ENCODE peak calls at places on chromosomes 3 and 15, in seven cellular contexts. U is CD4-positive, alpha-beta T cell; X is activated naive CD4-positive, alpha-beta T cell treated with anti-CD3 and anti-CD28 coated beads, Interleukin-2, amount 50 U/mL, for 16 hours; Q is psoas muscle; W is HEK293T; R is bronchial epithelial cell; K is NCI-H510A treated with DMSO at 0.1 percent for 48 hours. B is an unnamed sample.

GRCh38 chr3:42742259-42742658 is 30.8 kb downstream of the CCDC13 start:
- DNase-seq in U (no peak), X (no peak), Q (no peak), W (no peak), R (no peak), K (no peak), B (no peak)

GRCh38 chr3:13792512-13793347 is 87.1 kb downstream of the WNT7A start:
- DNase-seq in U (no peak), X (no peak), Q (no peak), W (no peak), R (no peak), K (no peak), B (no peak)

GRCh38 chr3:131485116-131485515 is 17.7 kb downstream of the MRPL3 start:
- DNase-seq in U (no peak), X (no peak), Q (no peak), W (no peak), R (no peak), K (no peak), B (no peak)

GRCh38 chr15:66841953-66842681 is 140.1 kb downstream of the SMAD6 start:
- DNase-seq in U (peak), X (peak), Q (peak), W (peak), R (peak), K (no peak), B (no peak)

GRCh38 chr15:79595995-79596622 is 164.0 kb downstream of the MINAR1 start:
- DNase-seq in U (no peak), X (peak), Q (no peak), W (peak), R (peak), K (peak), B (peak)

GRCh38 chr15:99058421-99058870 is 46.4 kb upstream of the SYNM start:
- DNase-seq in U (no peak), X (no peak), Q (peak), W (no peak), R (no peak), K (no peak), B (no peak)

GRCh38 chr15:99977945-99978344 is 244.7 kb upstream of the LYSMD4 start:
- DNase-seq in U (no peak), X (no peak), Q (peak), W (no peak), R (no peak), K (no peak), B (no peak)

GRCh38 chr15:63060699-63061098 is 18.2 kb downstream of the TPM1 start:
- DNase-seq in U (no peak), X (no peak), Q (no peak), W (no peak), R (no peak), K (no peak), B (no peak)

GRCh38 chr15:69044899-69045298 is 30.4 kb downstream of the NOX5 start:
- DNase-seq in U (no peak), X (no peak), Q (no peak), W (no peak), R (peak), K (no peak), B (no peak)

GRCh38 chr3:31562525-31562924 is 29.8 kb downstream of the STT3B start:
- DNase-seq in U (no peak), X (peak), Q (peak), W (peak), R (no peak), K (no peak), B (no peak)

GRCh38 chr3:125310623-125311076 is 64.5 kb downstream of the ZNF148 start:
- DNase-seq in U (peak), X (peak), Q (no peak), W (no peak), R (no peak), K (no peak), B (no peak)

GRCh38 chr15:54803139-54803808 is 393.5 kb downstream of the RSL24D1 start:
- DNase-seq in U (no peak), X (no peak), Q (no peak), W (no peak), R (peak), K (peak), B (peak)

GRCh38 chr15:47355759-47356158 is 361.5 kb upstream of the SEMA6D start:
- DNase-seq in U (no peak), X (no peak), Q (no peak), W (no peak), R (no peak), K (no peak), B (no peak)

GRCh38 chr15:84099181-84099580 is 136.4 kb upstream of the GOLGA6L4 start:
- DNase-seq in U (no peak), X (no peak), Q (no peak), W (no peak), R (peak), K (no peak), B (peak)

GRCh38 chr15:36757189-36757814 is 177.9 kb downstream of the CDIN1 start:
- DNase-seq in U (no peak), X (no peak), Q (no peak), W (no peak), R (peak), K (no peak), B (no peak)

B was measured in Karpas-422.